ENCODE peak calls at places on chromosome 17, in five cellular contexts. U is choroid plexus epithelial cell, P is NCI-H1436, B is myocyte, C is uterus. I is an unnamed sample.

GRCh38 chr17:7613769-7614421 is 802 bp downstream of the FXR2 start:
- DNase-seq in B (peak; percentile 31), P (no peak), U (peak; percentile 43), C (no peak), I (no peak)

GRCh38 chr17:17774009-17774881 is 62.5 kb downstream of the SREBF1 start:
- DNase-seq in P (no peak), U (peak; percentile 45), B (peak; percentile 56), C (peak; percentile 51), I (peak; percentile 52)

GRCh38 chr17:53316073-53316472 is 506.7 kb upstream of the KIF2B start:
- DNase-seq in P (no peak), B (no peak), C (no peak), U (no peak), I (no peak)

GRCh38 chr17:30600062-30600829 is 123.0 kb downstream of the GOSR1 start:
- DNase-seq in U (peak; percentile 73), B (peak; percentile 89), P (peak; percentile 85), C (peak; percentile 68), I (peak; percentile 66)

GRCh38 chr17:2102931-2103398 is 48.1 kb downstream of the HIC1 start:
- DNase-seq in C (no peak), U (peak; percentile 79), P (no peak), B (no peak), I (no peak)

GRCh38 chr17:73879987-73880386 is 235.7 kb upstream of the SDK2 start:
- DNase-seq in P (no peak), B (no peak), U (no peak), C (no peak), I (no peak)

GRCh38 chr17:20010099-20010863 is 1.1 kb downstream of the SPECC1 start:
- DNase-seq in B (peak; percentile 65), C (peak; percentile 33), P (peak; percentile 53), U (peak; percentile 75), I (no peak)

GRCh38 chr17:29076087-29076486 is 33.1 kb downstream of the PIPOX start:
- DNase-seq in C (no peak), B (no peak), U (no peak), P (no peak), I (no peak)

GRCh38 chr17:71522383-71522782 is 598.4 kb upstream of the SOX9 start:
- DNase-seq in U (no peak), P (no peak), B (no peak), C (no peak), I (no peak)

GRCh38 chr17:30958187-30958586 is 12.7 kb upstream of the RNF135 start:
- DNase-seq in P (no peak), B (no peak), C (no peak), U (no peak), I (no peak)

GRCh38 chr17:80116276-80116922 is 15.0 kb downstream of the GAA start:
- DNase-seq in C (no peak), B (no peak), P (no peak), U (no peak), I (no peak)

GRCh38 chr17:14604920-14605599 is 304.2 kb downstream of the HS3ST3B1 start:
- DNase-seq in U (no peak), C (no peak), B (no peak), P (no peak), I (no peak)

GRCh38 chr17:68591583-68591982 is 9.6 kb downstream of the FAM20A start:
- DNase-seq in B (no peak), C (peak; percentile 70), P (no peak), U (peak; percentile 8), I (no peak)

GRCh38 chr17:35757243-35757642 is 3.4 kb upstream of the C17orf50 start:
- DNase-seq in C (no peak), B (no peak), U (no peak), P (no peak), I (no peak)

GRCh38 chr17:46782250-46782953 is 36.1 kb downstream of the WNT3 start:
- DNase-seq in U (peak; percentile 58), C (no peak), P (peak; percentile 34), B (no peak), I (no peak)

GRCh38 chr17:81329279-81329926 is 34.3 kb upstream of the SLC38A10 start:
- DNase-seq in C (peak; percentile 89), P (no peak), B (peak; percentile 98), U (peak; percentile 83), I (peak; percentile 97)

GRCh38 chr17:7313890-7314718 is 1.1 kb downstream of the GPS2 start:
- DNase-seq in C (no peak), P (no peak), B (no peak), U (peak; percentile 30), I (no peak)

GRCh38 chr17:15479697-15480096 is 12.3 kb upstream of the CDRT4 start:
- DNase-seq in B (no peak), C (no peak), P (no peak), U (no peak), I (no peak)

GRCh38 chr17:10605221-10605783 is 51.8 kb downstream of the MYH3 start:
- DNase-seq in U (no peak), C (no peak), P (peak; percentile 73), B (peak; percentile 63), I (peak; percentile 83)

GRCh38 chr17:32483451-32484019 is 3.3 kb upstream of the CDK5R1 start:
- DNase-seq in U (peak; percentile 97), B (peak; percentile 88), P (peak; percentile 74), C (peak; percentile 68), I (no peak)

GRCh38 chr17:68539536-68540469 is 27.6 kb downstream of the PRKAR1A start:
- DNase-seq in B (no peak), P (no peak), U (peak; percentile 55), C (peak; percentile 49), I (no peak)

GRCh38 chr17:6487243-6488007 is 43.2 kb downstream of the PIMREG start:
- DNase-seq in B (peak; percentile 81), C (no peak), P (no peak), U (no peak), I (no peak)

GRCh38 chr17:9432867-9433495 is 142.6 kb downstream of the STX8 start:
- DNase-seq in B (peak; percentile 60), P (no peak), C (no peak), U (peak; percentile 66), I (no peak)

GRCh38 chr17:17795946-17796786 is 40.6 kb downstream of the SREBF1 start:
- DNase-seq in U (no peak), B (no peak), P (no peak), C (no peak), I (no peak)

GRCh38 chr17:32007463-32008298 is 498 bp downstream of the LRRC37B start:
- DNase-seq in B (peak; percentile 23), P (peak; percentile 48), U (peak; percentile 28), C (peak; percentile 27), I (peak; percentile 19)

GRCh38 chr17:1197379-1197778 is 17.6 kb upstream of the ABR start:
- DNase-seq in P (no peak), C (peak; percentile 37), B (peak; percentile 75), U (peak; percentile 89), I (peak; percentile 28)

GRCh38 chr17:28807925-28808641 is 34.5 kb downstream of the FAM222B start:
- DNase-seq in P (no peak), C (no peak), B (peak; percentile 84), U (peak; percentile 92), I (peak; percentile 37)

GRCh38 chr17:62793919-62794665 is 14.0 kb downstream of the MARCHF10 start:
- DNase-seq in C (no peak), P (no peak), U (no peak), B (no peak), I (no peak)

GRCh38 chr17:68461589-68461988 is 4.3 kb upstream of the WIPI1 start:
- DNase-seq in U (no peak), B (peak; percentile 95), C (no peak), P (no peak), I (peak; percentile 59)

GRCh38 chr17:3298260-3298659 is at the start of gene OR3A1:
- DNase-seq in C (no peak), U (no peak), P (no peak), B (no peak), I (no peak)

I was measured in gastrocnemius medialis.